ENCODE peak calls at places on chromosomes 5 and 9, in four cellular contexts. E is heart left ventricle, M is neural progenitor cell, G is mammary epithelial cell. Q is an unnamed sample.

GRCh38 chr5:173764321-173765029 is 123.7 kb upstream of the CPEB4 start:
- DNase-seq in G (peak; percentile 92), M (peak; percentile 32), E (peak; percentile 90), Q (peak; percentile 94)

GRCh38 chr9:3874472-3875370 is 348.9 kb upstream of the RFX3 start:
- DNase-seq in G (no peak), E (no peak), M (peak; percentile 6), Q (no peak)

GRCh38 chr9:124716795-124717194 is 54.3 kb downstream of the NR6A1 start:
- DNase-seq in E (no peak), G (peak; percentile 72), M (no peak), Q (no peak)

GRCh38 chr9:105354448-105354847 is 93.4 kb upstream of the FSD1L start:
- DNase-seq in G (no peak), E (no peak), M (no peak), Q (no peak)

GRCh38 chr5:83331842-83332241 is 139.7 kb upstream of the VCAN start:
- DNase-seq in G (peak; percentile 20), M (no peak), E (no peak), Q (no peak)

GRCh38 chr9:119487118-119487827 is 118.0 kb upstream of the BRINP1 start:
- DNase-seq in G (no peak), E (no peak), M (no peak), Q (no peak)

GRCh38 chr5:150035139-150035893 is 34.8 kb downstream of the HMGXB3 start:
- DNase-seq in E (no peak), M (no peak), G (no peak), Q (no peak)

GRCh38 chr9:31588756-31589155 is 795.7 kb upstream of the ACO1 start:
- DNase-seq in G (peak; percentile 74), E (no peak), M (no peak), Q (no peak)

GRCh38 chr9:974993-975739 is 1.3 kb upstream of the DMRT3 start:
- DNase-seq in G (no peak), E (no peak), M (peak; percentile 63), Q (no peak)

GRCh38 chr5:149951138-149951749 is 6.7 kb upstream of the PDE6A start:
- DNase-seq in G (no peak), E (no peak), M (no peak), Q (no peak)

GRCh38 chr5:116970318-116970717 is 395.7 kb upstream of the SEMA6A start:
- DNase-seq in M (no peak), G (no peak), E (no peak), Q (no peak)

GRCh38 chr9:137454145-137454505 is 5.0 kb downstream of the NSMF start:
- DNase-seq in E (peak; percentile 62), M (peak; percentile 85), G (no peak), Q (peak; percentile 92)

GRCh38 chr9:5449521-5450359 is 602 bp upstream of the CD274 start:
- DNase-seq in M (no peak), G (peak; percentile 66), E (no peak), Q (no peak)

GRCh38 chr5:107389130-107389553 is 281.6 kb downstream of the EFNA5 start:
- DNase-seq in E (no peak), G (peak; percentile 51), M (no peak), Q (no peak)

GRCh38 chr9:33734911-33735310 is 60.5 kb upstream of the PRSS3 start:
- DNase-seq in M (no peak), E (no peak), G (peak; percentile 39), Q (no peak)

GRCh38 chr5:151825445-151825844 is 53.7 kb downstream of the G3BP1 start:
- DNase-seq in G (peak; percentile 44), M (peak; percentile 84), E (peak; percentile 50), Q (no peak)

GRCh38 chr5:86880344-86880743 is 262.6 kb downstream of the COX7C start:
- DNase-seq in E (no peak), G (no peak), M (no peak), Q (no peak)

GRCh38 chr5:59779453-59779852 is 114.1 kb downstream of the PDE4D start:
- DNase-seq in E (no peak), M (no peak), G (no peak), Q (no peak)

GRCh38 chr9:90815183-90815943 is 13.7 kb downstream of the SYK start:
- DNase-seq in M (no peak), G (no peak), E (peak; percentile 52), Q (no peak)

GRCh38 chr9:87732756-87733155 is 6.8 kb downstream of the CTSL start:
- DNase-seq in G (no peak), E (no peak), M (no peak), Q (no peak)

GRCh38 chr9:127523312-127523851 is 72.1 kb downstream of the LRSAM1 start:
- DNase-seq in E (no peak), G (no peak), M (no peak), Q (no peak)

GRCh38 chr5:76643371-76643770 is 20.2 kb upstream of the F2RL2 start:
- DNase-seq in E (no peak), G (no peak), M (no peak), Q (no peak)

GRCh38 chr9:115921301-115921700 is 232.3 kb upstream of the PAPPA start:
- DNase-seq in E (no peak), M (no peak), G (no peak), Q (no peak)

GRCh38 chr9:98335666-98336065 is 80.2 kb upstream of the TBC1D2 start:
- DNase-seq in M (no peak), E (no peak), G (no peak), Q (no peak)

GRCh38 chr5:176151286-176151685 is 86.9 kb upstream of the SIMC1 start:
- DNase-seq in G (no peak), E (no peak), M (no peak), Q (no peak)

GRCh38 chr9:89436326-89436725 is 61.6 kb downstream of the SEMA4D start:
- DNase-seq in M (no peak), G (no peak), E (no peak), Q (no peak)

GRCh38 chr5:168409601-168410458 is 76.4 kb upstream of the RARS1 start:
- DNase-seq in E (peak; percentile 56), G (peak; percentile 79), M (no peak), Q (no peak)

GRCh38 chr9:4066120-4066519 is 233.7 kb downstream of the GLIS3 start:
- DNase-seq in M (no peak), E (no peak), G (no peak), Q (no peak)

GRCh38 chr9:911003-911402 is 65.5 kb upstream of the DMRT3 start:
- DNase-seq in M (no peak), E (no peak), G (no peak), Q (no peak)

GRCh38 chr9:5509573-5509972 is 758 bp upstream of the PDCD1LG2 start:
- DNase-seq in G (peak; percentile 80), M (no peak), E (no peak), Q (no peak)

GRCh38 chr9:136552117-136552685 is 6.4 kb upstream of the NOTCH1 start:
- DNase-seq in M (no peak), E (no peak), G (peak; percentile 72), Q (no peak)

GRCh38 chr5:66814146-66814991 is 218.2 kb downstream of the MAST4 start:
- DNase-seq in E (no peak), M (peak; percentile 57), G (peak; percentile 66), Q (no peak)

GRCh38 chr5:91927439-91927838 is 544.3 kb upstream of the ARRDC3 start:
- DNase-seq in M (no peak), G (no peak), E (no peak), Q (no peak)

DNA sequence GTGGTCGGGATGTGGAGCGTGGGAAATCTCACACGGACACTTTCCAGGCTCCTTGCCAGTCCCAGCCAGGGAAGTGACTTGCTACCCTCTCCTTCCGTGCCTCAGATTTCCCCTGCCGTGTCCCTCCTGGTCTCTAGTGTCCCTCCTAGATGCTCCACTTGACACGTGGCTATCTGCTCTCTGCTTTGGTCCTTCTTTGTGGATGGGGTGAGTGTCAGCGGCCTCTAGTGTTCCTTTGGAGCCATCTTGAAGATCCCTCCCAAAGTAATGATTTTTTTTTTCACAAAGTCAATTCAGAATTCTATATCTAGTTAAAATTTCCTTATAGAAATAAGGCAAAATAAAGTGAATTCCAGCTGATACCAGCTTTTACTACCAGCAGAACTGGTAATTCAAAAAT is 117.7 kb downstream of the MRPL36 start:
- DNase-seq in E (no peak), G (no peak), M (no peak), Q (no peak)
- TF ChIP-seq CTCF in E (no peak), G (no peak), M (no peak), Q (no peak)

DNA sequence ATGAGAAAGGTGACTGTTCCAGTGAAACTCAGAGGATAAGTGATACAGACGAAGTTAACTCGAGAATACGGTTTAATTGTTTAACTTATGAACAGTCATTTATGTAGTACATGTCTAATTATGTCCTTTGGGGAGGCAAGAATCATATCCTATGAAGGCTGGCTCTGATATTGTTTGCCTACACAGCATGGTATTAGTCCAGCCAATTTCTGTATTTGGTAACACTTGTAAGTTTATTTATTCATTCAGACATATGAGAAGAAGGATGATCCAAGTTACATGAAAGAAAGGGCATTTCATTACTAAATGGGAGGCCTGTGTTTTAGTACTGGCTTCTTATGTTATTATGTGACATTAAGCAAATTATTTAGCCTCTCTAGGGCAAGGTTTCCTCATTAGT is 199.7 kb downstream of the NNT start:
- DNase-seq in E (no peak), M (no peak), G (peak; percentile 4), Q (no peak)
- H3K27ac ChIP-seq in E (no peak overlapping the region), M (no peak overlapping the region), G (no peak overlapping the region), Q (no peak overlapping the region)

GRCh38 chr9:35664531-35665470 is at the start of gene ARHGEF39:
- DNase-seq in G (peak; percentile 79), M (peak; percentile 94), E (peak; percentile 86), Q (peak; percentile 92)
- TF ChIP-seq CTCF in G (peak; percentile 16), M (peak; percentile 53), E (peak; percentile 41), Q (peak; percentile 18)

GRCh38 chr5:163379298-163380155 is 57.9 kb upstream of the CCNG1 start:
- DNase-seq in E (no peak), G (peak; percentile 86), M (no peak), Q (no peak)

GRCh38 chr5:163369986-163370385 is 67.4 kb upstream of the CCNG1 start:
- DNase-seq in E (no peak), M (no peak), G (no peak), Q (no peak)

GRCh38 chr5:163377982-163378381 is 59.4 kb upstream of the CCNG1 start:
- DNase-seq in E (no peak), M (peak; percentile 4), G (no peak), Q (no peak)

GRCh38 chr5:163373401-163374066 is 63.9 kb upstream of the CCNG1 start:
- DNase-seq in G (no peak), E (no peak), M (no peak), Q (no peak)
- H3K27ac ChIP-seq in G (no peak overlapping the region), E (no peak overlapping the region), M (no peak overlapping the region), Q (no peak overlapping the region)

GRCh38 chr5:41345295-41345694 is 132.0 kb upstream of the C6 start:
- DNase-seq in E (no peak), M (no peak), G (no peak), Q (no peak)
- TF ChIP-seq CTCF in E (no peak), M (no peak), G (no peak), Q (no peak)

Q was measured in kidney.